ENCODE peak calls at places on chromosome 9, in nine cellular contexts. One of them, this sample, is unnamed.

GRCh38 chr9:79080536-79080935 is 491.2 kb upstream of the TLE4 start:
- DNase-seq in cardiac muscle cell: no peak
- DNase-seq in nephron progenitor cell: no peak
- DNase-seq in posterior cingulate gyrus: no peak
- DNase-seq in chondrocyte: no peak
- DNase-seq in activated CD8-positive, alpha-beta memory T cell treated with anti-CD3 and anti-CD28 coated beads, Interleukin-2, amount 10 ng/mL, durations not matched to agents 7 days and 5 days: no peak
- DNase-seq in PC-9: no peak
- DNase-seq in T-helper 17 cell: no peak
- DNase-seq in T follicular helper cell: no peak
- DNase-seq in this sample: no peak

GRCh38 chr9:14346826-14347407 is 33.0 kb upstream of the NFIB start:
- DNase-seq in cardiac muscle cell: no peak
- DNase-seq in nephron progenitor cell: peak
- DNase-seq in posterior cingulate gyrus: no peak
- DNase-seq in chondrocyte: no peak
- DNase-seq in activated CD8-positive, alpha-beta memory T cell treated with anti-CD3 and anti-CD28 coated beads, Interleukin-2, amount 10 ng/mL, durations not matched to agents 7 days and 5 days: no peak
- DNase-seq in PC-9: no peak
- DNase-seq in T-helper 17 cell: no peak
- DNase-seq in T follicular helper cell: no peak
- DNase-seq in this sample: peak

GRCh38 chr9:108645520-108645919 is 210.3 kb downstream of the ACTL7B start:
- DNase-seq in cardiac muscle cell: no peak
- DNase-seq in nephron progenitor cell: no peak
- DNase-seq in posterior cingulate gyrus: no peak
- DNase-seq in chondrocyte: no peak
- DNase-seq in activated CD8-positive, alpha-beta memory T cell treated with anti-CD3 and anti-CD28 coated beads, Interleukin-2, amount 10 ng/mL, durations not matched to agents 7 days and 5 days: no peak
- DNase-seq in PC-9: no peak
- DNase-seq in T-helper 17 cell: no peak
- DNase-seq in T follicular helper cell: no peak
- DNase-seq in this sample: no peak

GRCh38 chr9:93093081-93093448 is 3.0 kb upstream of the CARD19 start:
- DNase-seq in cardiac muscle cell: no peak
- DNase-seq in nephron progenitor cell: no peak
- DNase-seq in posterior cingulate gyrus: no peak
- DNase-seq in chondrocyte: peak
- DNase-seq in activated CD8-positive, alpha-beta memory T cell treated with anti-CD3 and anti-CD28 coated beads, Interleukin-2, amount 10 ng/mL, durations not matched to agents 7 days and 5 days: no peak
- DNase-seq in PC-9: no peak
- DNase-seq in T-helper 17 cell: no peak
- DNase-seq in T follicular helper cell: no peak
- DNase-seq in this sample: no peak

GRCh38 chr9:92180669-92181181 is 65.5 kb upstream of the SPTLC1 start:
- DNase-seq in cardiac muscle cell: no peak
- DNase-seq in nephron progenitor cell: no peak
- DNase-seq in posterior cingulate gyrus: peak
- DNase-seq in chondrocyte: no peak
- DNase-seq in activated CD8-positive, alpha-beta memory T cell treated with anti-CD3 and anti-CD28 coated beads, Interleukin-2, amount 10 ng/mL, durations not matched to agents 7 days and 5 days: no peak
- DNase-seq in PC-9: no peak
- DNase-seq in T-helper 17 cell: no peak
- DNase-seq in T follicular helper cell: no peak
- DNase-seq in this sample: peak

GRCh38 chr9:84238652-84239051 is 101.9 kb downstream of the SLC28A3 start:
- DNase-seq in cardiac muscle cell: no peak
- DNase-seq in nephron progenitor cell: no peak
- DNase-seq in posterior cingulate gyrus: no peak
- DNase-seq in chondrocyte: no peak
- DNase-seq in activated CD8-positive, alpha-beta memory T cell treated with anti-CD3 and anti-CD28 coated beads, Interleukin-2, amount 10 ng/mL, durations not matched to agents 7 days and 5 days: no peak
- DNase-seq in PC-9: no peak
- DNase-seq in T-helper 17 cell: no peak
- DNase-seq in T follicular helper cell: no peak
- DNase-seq in this sample: no peak

GRCh38 chr9:133473743-133474142 is 5.2 kb downstream of the SLC2A6 start:
- DNase-seq in cardiac muscle cell: no peak
- DNase-seq in nephron progenitor cell: no peak
- DNase-seq in posterior cingulate gyrus: no peak
- DNase-seq in chondrocyte: no peak
- DNase-seq in activated CD8-positive, alpha-beta memory T cell treated with anti-CD3 and anti-CD28 coated beads, Interleukin-2, amount 10 ng/mL, durations not matched to agents 7 days and 5 days: no peak
- DNase-seq in PC-9: no peak
- DNase-seq in T-helper 17 cell: no peak
- DNase-seq in T follicular helper cell: no peak
- DNase-seq in this sample: no peak

GRCh38 chr9:75858497-75859092 is 31.9 kb upstream of the PCSK5 start:
- DNase-seq in cardiac muscle cell: no peak
- DNase-seq in nephron progenitor cell: no peak
- DNase-seq in posterior cingulate gyrus: no peak
- DNase-seq in chondrocyte: no peak
- DNase-seq in activated CD8-positive, alpha-beta memory T cell treated with anti-CD3 and anti-CD28 coated beads, Interleukin-2, amount 10 ng/mL, durations not matched to agents 7 days and 5 days: no peak
- DNase-seq in PC-9: no peak
- DNase-seq in T-helper 17 cell: no peak
- DNase-seq in T follicular helper cell: no peak
- DNase-seq in this sample: no peak

GRCh38 chr9:38413283-38413682 is 11.0 kb downstream of the IGFBPL1 start:
- DNase-seq in cardiac muscle cell: no peak
- DNase-seq in nephron progenitor cell: no peak
- DNase-seq in posterior cingulate gyrus: no peak
- DNase-seq in chondrocyte: no peak
- DNase-seq in activated CD8-positive, alpha-beta memory T cell treated with anti-CD3 and anti-CD28 coated beads, Interleukin-2, amount 10 ng/mL, durations not matched to agents 7 days and 5 days: no peak
- DNase-seq in PC-9: no peak
- DNase-seq in T-helper 17 cell: no peak
- DNase-seq in T follicular helper cell: no peak
- DNase-seq in this sample: no peak

GRCh38 chr9:109110326-109111014 is 9.3 kb downstream of the TMEM245 start:
- DNase-seq in cardiac muscle cell: no peak
- DNase-seq in nephron progenitor cell: no peak
- DNase-seq in posterior cingulate gyrus: no peak
- DNase-seq in chondrocyte: no peak
- DNase-seq in activated CD8-positive, alpha-beta memory T cell treated with anti-CD3 and anti-CD28 coated beads, Interleukin-2, amount 10 ng/mL, durations not matched to agents 7 days and 5 days: no peak
- DNase-seq in PC-9: no peak
- DNase-seq in T-helper 17 cell: no peak
- DNase-seq in T follicular helper cell: no peak
- DNase-seq in this sample: no peak

GRCh38 chr9:104633976-104634520 is 16.0 kb upstream of the OR13C9 start:
- DNase-seq in cardiac muscle cell: no peak
- DNase-seq in nephron progenitor cell: no peak
- DNase-seq in posterior cingulate gyrus: no peak
- DNase-seq in chondrocyte: peak
- DNase-seq in activated CD8-positive, alpha-beta memory T cell treated with anti-CD3 and anti-CD28 coated beads, Interleukin-2, amount 10 ng/mL, durations not matched to agents 7 days and 5 days: no peak
- DNase-seq in PC-9: no peak
- DNase-seq in T-helper 17 cell: no peak
- DNase-seq in T follicular helper cell: no peak
- DNase-seq in this sample: no peak

GRCh38 chr9:101778332-101778731 is 39.9 kb upstream of the GRIN3A start:
- DNase-seq in cardiac muscle cell: no peak
- DNase-seq in nephron progenitor cell: no peak
- DNase-seq in posterior cingulate gyrus: no peak
- DNase-seq in chondrocyte: no peak
- DNase-seq in activated CD8-positive, alpha-beta memory T cell treated with anti-CD3 and anti-CD28 coated beads, Interleukin-2, amount 10 ng/mL, durations not matched to agents 7 days and 5 days: no peak
- DNase-seq in PC-9: no peak
- DNase-seq in T-helper 17 cell: no peak
- DNase-seq in T follicular helper cell: no peak
- DNase-seq in this sample: no peak

GRCh38 chr9:129242191-129242953 is 64.3 kb upstream of the IER5L start:
- DNase-seq in cardiac muscle cell: no peak
- DNase-seq in nephron progenitor cell: no peak
- DNase-seq in posterior cingulate gyrus: no peak
- DNase-seq in chondrocyte: peak
- DNase-seq in activated CD8-positive, alpha-beta memory T cell treated with anti-CD3 and anti-CD28 coated beads, Interleukin-2, amount 10 ng/mL, durations not matched to agents 7 days and 5 days: no peak
- DNase-seq in PC-9: no peak
- DNase-seq in T-helper 17 cell: no peak
- DNase-seq in T follicular helper cell: no peak
- DNase-seq in this sample: no peak

GRCh38 chr9:74662616-74663015 is 165.5 kb downstream of the RORB start:
- DNase-seq in cardiac muscle cell: no peak
- DNase-seq in nephron progenitor cell: no peak
- DNase-seq in posterior cingulate gyrus: no peak
- DNase-seq in chondrocyte: no peak
- DNase-seq in activated CD8-positive, alpha-beta memory T cell treated with anti-CD3 and anti-CD28 coated beads, Interleukin-2, amount 10 ng/mL, durations not matched to agents 7 days and 5 days: no peak
- DNase-seq in PC-9: no peak
- DNase-seq in T-helper 17 cell: no peak
- DNase-seq in T follicular helper cell: no peak
- DNase-seq in this sample: no peak

GRCh38 chr9:18208166-18209059 is 265.5 kb upstream of the ADAMTSL1 start:
- DNase-seq in cardiac muscle cell: peak
- DNase-seq in nephron progenitor cell: peak
- DNase-seq in posterior cingulate gyrus: no peak
- DNase-seq in chondrocyte: no peak
- DNase-seq in activated CD8-positive, alpha-beta memory T cell treated with anti-CD3 and anti-CD28 coated beads, Interleukin-2, amount 10 ng/mL, durations not matched to agents 7 days and 5 days: no peak
- DNase-seq in PC-9: no peak
- DNase-seq in T-helper 17 cell: no peak
- DNase-seq in T follicular helper cell: no peak
- DNase-seq in this sample: no peak

GRCh38 chr9:83583151-83584014 is 39.6 kb upstream of the IDNK start:
- DNase-seq in cardiac muscle cell: peak
- DNase-seq in nephron progenitor cell: peak
- DNase-seq in posterior cingulate gyrus: no peak
- DNase-seq in chondrocyte: no peak
- DNase-seq in activated CD8-positive, alpha-beta memory T cell treated with anti-CD3 and anti-CD28 coated beads, Interleukin-2, amount 10 ng/mL, durations not matched to agents 7 days and 5 days: no peak
- DNase-seq in PC-9: no peak
- DNase-seq in T-helper 17 cell: peak
- DNase-seq in T follicular helper cell: peak
- DNase-seq in this sample: peak

GRCh38 chr9:37511006-37511714 is 25.4 kb downstream of the POLR1E start:
- DNase-seq in cardiac muscle cell: peak
- DNase-seq in nephron progenitor cell: peak
- DNase-seq in posterior cingulate gyrus: no peak
- DNase-seq in chondrocyte: peak
- DNase-seq in activated CD8-positive, alpha-beta memory T cell treated with anti-CD3 and anti-CD28 coated beads, Interleukin-2, amount 10 ng/mL, durations not matched to agents 7 days and 5 days: no peak
- DNase-seq in PC-9: no peak
- DNase-seq in T-helper 17 cell: no peak
- DNase-seq in T follicular helper cell: no peak
- DNase-seq in this sample: no peak

GRCh38 chr9:36560813-36561212 is 11.9 kb upstream of the MELK start:
- DNase-seq in cardiac muscle cell: no peak
- DNase-seq in nephron progenitor cell: no peak
- DNase-seq in posterior cingulate gyrus: no peak
- DNase-seq in chondrocyte: no peak
- DNase-seq in activated CD8-positive, alpha-beta memory T cell treated with anti-CD3 and anti-CD28 coated beads, Interleukin-2, amount 10 ng/mL, durations not matched to agents 7 days and 5 days: no peak
- DNase-seq in PC-9: peak
- DNase-seq in T-helper 17 cell: no peak
- DNase-seq in T follicular helper cell: no peak
- DNase-seq in this sample: no peak

GRCh38 chr9:15401266-15401665 is 21.4 kb upstream of the SNAPC3 start:
- DNase-seq in cardiac muscle cell: no peak
- DNase-seq in nephron progenitor cell: no peak
- DNase-seq in posterior cingulate gyrus: no peak
- DNase-seq in chondrocyte: no peak
- DNase-seq in activated CD8-positive, alpha-beta memory T cell treated with anti-CD3 and anti-CD28 coated beads, Interleukin-2, amount 10 ng/mL, durations not matched to agents 7 days and 5 days: no peak
- DNase-seq in PC-9: no peak
- DNase-seq in T-helper 17 cell: no peak
- DNase-seq in T follicular helper cell: no peak
- DNase-seq in this sample: no peak

GRCh38 chr9:119811030-119811429 is 441.8 kb upstream of the BRINP1 start:
- DNase-seq in cardiac muscle cell: no peak
- DNase-seq in nephron progenitor cell: no peak
- DNase-seq in posterior cingulate gyrus: no peak
- DNase-seq in chondrocyte: no peak
- DNase-seq in activated CD8-positive, alpha-beta memory T cell treated with anti-CD3 and anti-CD28 coated beads, Interleukin-2, amount 10 ng/mL, durations not matched to agents 7 days and 5 days: no peak
- DNase-seq in PC-9: no peak
- DNase-seq in T-helper 17 cell: no peak
- DNase-seq in T follicular helper cell: no peak
- DNase-seq in this sample: peak

GRCh38 chr9:26437056-26437711 is 455.4 kb downstream of the CAAP1 start:
- DNase-seq in cardiac muscle cell: no peak
- DNase-seq in nephron progenitor cell: no peak
- DNase-seq in posterior cingulate gyrus: no peak
- DNase-seq in chondrocyte: no peak
- DNase-seq in activated CD8-positive, alpha-beta memory T cell treated with anti-CD3 and anti-CD28 coated beads, Interleukin-2, amount 10 ng/mL, durations not matched to agents 7 days and 5 days: no peak
- DNase-seq in PC-9: no peak
- DNase-seq in T-helper 17 cell: no peak
- DNase-seq in T follicular helper cell: no peak
- DNase-seq in this sample: peak

GRCh38 chr9:85978496-85978895 is 37.5 kb downstream of the NAA35 start:
- DNase-seq in cardiac muscle cell: no peak
- DNase-seq in nephron progenitor cell: no peak
- DNase-seq in posterior cingulate gyrus: no peak
- DNase-seq in chondrocyte: no peak
- DNase-seq in activated CD8-positive, alpha-beta memory T cell treated with anti-CD3 and anti-CD28 coated beads, Interleukin-2, amount 10 ng/mL, durations not matched to agents 7 days and 5 days: no peak
- DNase-seq in PC-9: no peak
- DNase-seq in T-helper 17 cell: no peak
- DNase-seq in T follicular helper cell: no peak
- DNase-seq in this sample: peak

GRCh38 chr9:71223953-71224538 is 102.6 kb upstream of the TRPM3 start:
- DNase-seq in cardiac muscle cell: no peak
- DNase-seq in nephron progenitor cell: no peak
- DNase-seq in posterior cingulate gyrus: no peak
- DNase-seq in chondrocyte: no peak
- DNase-seq in activated CD8-positive, alpha-beta memory T cell treated with anti-CD3 and anti-CD28 coated beads, Interleukin-2, amount 10 ng/mL, durations not matched to agents 7 days and 5 days: no peak
- DNase-seq in PC-9: no peak
- DNase-seq in T-helper 17 cell: no peak
- DNase-seq in T follicular helper cell: no peak
- DNase-seq in this sample: no peak

GRCh38 chr9:131809941-131810344 is 70.1 kb upstream of the RAPGEF1 start:
- DNase-seq in cardiac muscle cell: no peak
- DNase-seq in nephron progenitor cell: no peak
- DNase-seq in posterior cingulate gyrus: peak
- DNase-seq in chondrocyte: no peak
- DNase-seq in activated CD8-positive, alpha-beta memory T cell treated with anti-CD3 and anti-CD28 coated beads, Interleukin-2, amount 10 ng/mL, durations not matched to agents 7 days and 5 days: no peak
- DNase-seq in PC-9: no peak
- DNase-seq in T-helper 17 cell: no peak
- DNase-seq in T follicular helper cell: no peak
- DNase-seq in this sample: peak

GRCh38 chr9:93264338-93265125 is 80.6 kb downstream of the WNK2 start:
- DNase-seq in cardiac muscle cell: no peak
- DNase-seq in nephron progenitor cell: no peak
- DNase-seq in posterior cingulate gyrus: no peak
- DNase-seq in chondrocyte: no peak
- DNase-seq in activated CD8-positive, alpha-beta memory T cell treated with anti-CD3 and anti-CD28 coated beads, Interleukin-2, amount 10 ng/mL, durations not matched to agents 7 days and 5 days: peak
- DNase-seq in PC-9: no peak
- DNase-seq in T-helper 17 cell: no peak
- DNase-seq in T follicular helper cell: no peak
- DNase-seq in this sample: no peak

GRCh38 chr9:99430301-99430700 is 208.2 kb downstream of the SEC61B start:
- DNase-seq in cardiac muscle cell: no peak
- DNase-seq in nephron progenitor cell: no peak
- DNase-seq in posterior cingulate gyrus: no peak
- DNase-seq in chondrocyte: no peak
- DNase-seq in activated CD8-positive, alpha-beta memory T cell treated with anti-CD3 and anti-CD28 coated beads, Interleukin-2, amount 10 ng/mL, durations not matched to agents 7 days and 5 days: no peak
- DNase-seq in PC-9: no peak
- DNase-seq in T-helper 17 cell: no peak
- DNase-seq in T follicular helper cell: no peak
- DNase-seq in this sample: no peak

GRCh38 chr9:20962487-20962886 is 69.0 kb downstream of the HACD4 start:
- DNase-seq in cardiac muscle cell: no peak
- DNase-seq in nephron progenitor cell: no peak
- DNase-seq in posterior cingulate gyrus: no peak
- DNase-seq in chondrocyte: no peak
- DNase-seq in activated CD8-positive, alpha-beta memory T cell treated with anti-CD3 and anti-CD28 coated beads, Interleukin-2, amount 10 ng/mL, durations not matched to agents 7 days and 5 days: no peak
- DNase-seq in PC-9: no peak
- DNase-seq in T-helper 17 cell: no peak
- DNase-seq in T follicular helper cell: no peak
- DNase-seq in this sample: no peak

GRCh38 chr9:127979333-127980055 is 1.3 kb downstream of the EEIG1 start:
- DNase-seq in cardiac muscle cell: peak
- DNase-seq in nephron progenitor cell: peak
- DNase-seq in posterior cingulate gyrus: peak
- DNase-seq in chondrocyte: no peak
- DNase-seq in activated CD8-positive, alpha-beta memory T cell treated with anti-CD3 and anti-CD28 coated beads, Interleukin-2, amount 10 ng/mL, durations not matched to agents 7 days and 5 days: peak
- DNase-seq in PC-9: no peak
- DNase-seq in T-helper 17 cell: no peak
- DNase-seq in T follicular helper cell: no peak
- DNase-seq in this sample: peak

GRCh38 chr9:130327070-130327780 is 61.7 kb downstream of the HMCN2 start:
- DNase-seq in cardiac muscle cell: peak
- DNase-seq in nephron progenitor cell: peak
- DNase-seq in posterior cingulate gyrus: no peak
- DNase-seq in chondrocyte: no peak
- DNase-seq in activated CD8-positive, alpha-beta memory T cell treated with anti-CD3 and anti-CD28 coated beads, Interleukin-2, amount 10 ng/mL, durations not matched to agents 7 days and 5 days: no peak
- DNase-seq in PC-9: no peak
- DNase-seq in T-helper 17 cell: no peak
- DNase-seq in T follicular helper cell: no peak
- DNase-seq in this sample: no peak

GRCh38 chr9:21616082-21616778 is 134.1 kb upstream of the IFNE start:
- DNase-seq in cardiac muscle cell: no peak
- DNase-seq in nephron progenitor cell: no peak
- DNase-seq in posterior cingulate gyrus: no peak
- DNase-seq in chondrocyte: no peak
- DNase-seq in activated CD8-positive, alpha-beta memory T cell treated with anti-CD3 and anti-CD28 coated beads, Interleukin-2, amount 10 ng/mL, durations not matched to agents 7 days and 5 days: no peak
- DNase-seq in PC-9: peak
- DNase-seq in T-helper 17 cell: no peak
- DNase-seq in T follicular helper cell: no peak
- DNase-seq in this sample: no peak

This sample was measured in Ammon's horn.